ENCODE peak calls at places on chromosomes 7 and 10, in five cellular contexts. Q is heart right ventricle, G is mammary epithelial cell, B is thyroid gland, A is HCT116. T is an unnamed sample.
A peak's percentile ranks its signal among the peaks of the same experiment; 100 is the strongest.

GRCh38 chr7:108570146-108570755 is 577 bp downstream of the DNAJB9 start:
- DNase-seq in Q (peak; percentile 35), G (peak; percentile 68), B (peak; percentile 76), A (peak; percentile 15), T (peak; percentile 61)

GRCh38 chr10:32983333-32983909 is 25.4 kb upstream of the ITGB1 start:
- DNase-seq in Q (no peak), G (peak; percentile 95), B (no peak), A (peak; percentile 84), T (no peak)

GRCh38 chr7:36019538-36019937 is 133.5 kb upstream of the EEPD1 start:
- DNase-seq in Q (no peak), G (no peak), B (no peak), A (no peak), T (no peak)

GRCh38 chr10:55550241-55550640 is 749.2 kb upstream of the PCDH15 start:
- DNase-seq in Q (no peak), G (peak; percentile 23), B (no peak), A (no peak), T (no peak)

GRCh38 chr7:139777304-139777890 is 401 bp downstream of the HIPK2 start:
- DNase-seq in Q (no peak), G (no peak), B (peak; percentile 41), A (no peak), T (no peak)

GRCh38 chr7:13742126-13742525 is 247.3 kb downstream of the ETV1 start:
- DNase-seq in Q (no peak), G (peak; percentile 44), B (no peak), A (peak; percentile 8), T (peak; percentile 67)

GRCh38 chr10:111261066-111261465 is 184.2 kb downstream of the ADRA2A start:
- DNase-seq in Q (no peak), G (no peak), B (no peak), A (no peak), T (no peak)

GRCh38 chr7:45203947-45204445 is 46.4 kb downstream of the RAMP3 start:
- DNase-seq in Q (no peak), G (peak; percentile 26), B (no peak), A (no peak), T (no peak)

GRCh38 chr7:1593091-1593866 is 23.4 kb upstream of the PSMG3 start:
- DNase-seq in Q (no peak), G (no peak), B (no peak), A (no peak), T (no peak)
- H3K27me3 ChIP-seq in Q (peaks cover 78% of the 10 kb centered on the region), G (no peaks in the 10 kb centered on the region), B (peaks cover 3% of the 10 kb centered on the region), A (peaks cover 13% of the 10 kb centered on the region), T (peaks cover 8% of the 10 kb centered on the region)

GRCh38 chr10:100736809-100737358 is 8.5 kb upstream of the PAX2 start:
- DNase-seq in Q (no peak), G (no peak), B (no peak), A (no peak), T (no peak)

GRCh38 chr10:100737359-100738054 is 7.9 kb upstream of the PAX2 start:
- DNase-seq in Q (no peak), G (no peak), B (no peak), A (no peak), T (no peak)

GRCh38 chr10:100735087-100735344 is 10.4 kb upstream of the PAX2 start:
- DNase-seq in Q (no peak), G (no peak), B (no peak), A (no peak), T (no peak)

GRCh38 chr10:100735345-100736143 is 9.8 kb upstream of the PAX2 start:
- DNase-seq in Q (no peak), G (no peak), B (no peak), A (no peak), T (no peak)

DNA sequence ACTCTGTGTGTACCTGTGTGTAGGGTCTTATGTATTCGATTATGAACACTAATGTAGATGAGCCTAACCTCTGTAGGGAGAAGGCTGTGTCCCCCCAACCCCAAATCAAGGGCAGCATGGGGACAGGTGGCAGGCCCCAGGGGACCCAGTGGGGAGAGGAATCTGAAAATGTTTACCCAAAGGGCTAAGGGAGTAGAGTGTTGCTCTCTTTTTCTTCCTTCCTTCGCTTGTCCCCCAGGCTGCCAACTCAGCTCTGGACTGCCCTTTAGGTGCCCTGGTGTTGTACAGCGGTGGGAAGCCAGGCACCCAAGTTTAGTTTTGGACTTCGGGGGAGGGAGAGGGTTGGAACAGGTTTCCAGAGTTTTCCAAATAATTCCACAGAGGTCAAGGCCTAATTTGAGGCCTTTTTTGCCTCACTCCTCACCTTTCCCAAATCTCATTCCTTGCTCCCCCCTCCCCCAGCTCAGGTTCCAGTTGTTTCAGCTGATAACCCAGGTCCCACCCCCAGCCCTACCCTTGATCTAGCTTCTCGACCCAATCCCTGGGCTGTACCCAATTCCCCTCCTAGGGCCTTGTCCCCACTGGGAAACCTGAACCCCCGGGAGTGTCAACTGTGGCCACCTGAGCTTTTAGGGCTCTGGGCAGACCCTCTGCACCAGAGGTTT is 9.1 kb upstream of the PAX2 start:
- DNase-seq in Q (no peak), G (no peak), B (no peak), A (no peak), T (no peak)
- H3K27me3 ChIP-seq in Q (peaks cover 100% of the 10 kb centered on the region), G (peaks cover 70% of the 10 kb centered on the region), B (peaks cover 75% of the 10 kb centered on the region), A (no peaks in the 10 kb centered on the region), T (peaks cover 97% of the 10 kb centered on the region)

DNA sequence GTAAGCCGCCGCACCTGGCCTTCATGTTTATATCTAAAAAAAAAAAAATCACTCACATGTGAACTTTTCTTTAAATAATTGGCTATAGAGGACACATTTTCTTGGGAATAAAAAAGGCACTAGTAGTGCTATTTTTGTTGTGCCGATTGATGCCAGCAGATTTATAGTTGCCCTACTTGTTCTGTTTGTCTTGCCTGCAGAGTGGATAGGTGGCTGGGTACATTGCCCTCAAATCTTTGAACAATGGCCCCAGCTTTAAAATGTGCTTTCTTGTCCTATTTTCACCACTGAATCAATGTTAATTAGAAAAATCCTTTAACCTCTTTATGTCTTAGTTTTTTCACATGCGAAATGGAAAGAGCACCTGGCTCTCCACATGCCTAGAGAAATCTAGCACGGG is 30.1 kb upstream of the ZNRF2 start:
- DNase-seq in Q (no peak), G (no peak), B (peak; percentile 18), A (no peak), T (no peak)
- H3K27me3 ChIP-seq in Q (no peaks in the 10 kb centered on the region), G (no peaks in the 10 kb centered on the region), B (no peaks in the 10 kb centered on the region), A (no peaks in the 10 kb centered on the region), T (no peaks in the 10 kb centered on the region)

GRCh38 chr7:157685430-157686284 is 348.9 kb downstream of the DNAJB6 start:
- DNase-seq in Q (no peak), G (no peak), B (no peak), A (no peak), T (no peak)
- H3K27me3 ChIP-seq in Q (peaks cover 98% of the 10 kb centered on the region), G (peaks cover 63% of the 10 kb centered on the region), B (peaks cover 26% of the 10 kb centered on the region), A (no peaks in the 10 kb centered on the region), T (peaks cover 88% of the 10 kb centered on the region)

GRCh38 chr7:29406366-29406765 is 157.3 kb upstream of the PRR15 start:
- DNase-seq in Q (no peak), G (no peak), B (no peak), A (no peak), T (no peak)

GRCh38 chr7:29408841-29409243 is 154.8 kb upstream of the PRR15 start:
- DNase-seq in Q (peak; percentile 65), G (peak; percentile 70), B (peak; percentile 42), A (peak; percentile 34), T (peak; percentile 41)

GRCh38 chr7:29401827-29402226 is 161.8 kb upstream of the PRR15 start:
- DNase-seq in Q (no peak), G (no peak), B (no peak), A (no peak), T (no peak)

GRCh38 chr7:29410981-29411380 is 152.7 kb upstream of the PRR15 start:
- DNase-seq in Q (no peak), G (no peak), B (no peak), A (no peak), T (no peak)

GRCh38 chr7:29405891-29406290 is 157.7 kb upstream of the PRR15 start:
- DNase-seq in Q (no peak), G (no peak), B (no peak), A (no peak), T (no peak)
- H3K27me3 ChIP-seq in Q (no peaks in the 10 kb centered on the region), G (no peaks in the 10 kb centered on the region), B (no peaks in the 10 kb centered on the region), A (no peaks in the 10 kb centered on the region), T (no peaks in the 10 kb centered on the region)

GRCh38 chr7:158590181-158590530 is 2.5 kb upstream of the PTPRN2 start:
- DNase-seq in Q (no peak), G (no peak), B (no peak), A (no peak), T (no peak)
- H3K27me3 ChIP-seq in Q (peaks cover 29% of the 10 kb centered on the region), G (peaks cover 10% of the 10 kb centered on the region), B (peaks cover 8% of the 10 kb centered on the region), A (no peaks in the 10 kb centered on the region), T (peaks cover 11% of the 10 kb centered on the region)

GRCh38 chr10:25026463-25026862 is 10.1 kb downstream of the THNSL1 start:
- DNase-seq in Q (no peak), G (no peak), B (no peak), A (no peak), T (no peak)
- H3K27me3 ChIP-seq in Q (no peaks in the 10 kb centered on the region), G (no peaks in the 10 kb centered on the region), B (no peaks in the 10 kb centered on the region), A (no peaks in the 10 kb centered on the region), T (no peaks in the 10 kb centered on the region)

DNA sequence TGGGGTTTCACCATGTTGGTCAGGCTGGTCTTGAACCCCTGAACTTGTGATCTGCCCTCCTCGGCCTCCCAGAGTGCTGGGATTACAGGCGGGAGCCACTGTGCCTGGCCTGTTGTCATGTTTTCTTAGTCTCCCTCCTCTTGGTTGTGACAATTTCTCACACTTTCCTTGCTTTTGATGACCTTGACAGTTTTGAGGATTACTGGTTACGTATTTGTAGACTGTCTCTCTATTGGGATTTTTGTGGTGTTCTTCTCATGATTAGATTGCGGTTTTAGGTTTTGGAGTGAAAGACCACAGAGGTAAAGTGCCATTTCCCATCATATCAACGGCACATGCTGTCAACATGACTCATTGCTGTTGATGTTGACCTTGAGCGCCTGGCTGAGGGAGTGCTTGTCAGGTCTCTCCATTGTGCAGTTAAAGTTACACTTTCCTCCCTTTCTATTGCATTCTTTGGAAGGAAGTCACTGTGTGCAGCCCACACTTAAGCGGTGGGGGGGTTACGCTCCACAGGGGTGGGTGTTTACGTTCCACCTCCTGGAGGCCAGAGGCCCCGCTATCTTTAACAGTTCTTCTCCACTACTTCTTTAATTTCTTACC is 10.8 kb downstream of the NEURL1 start:
- DNase-seq in Q (no peak), G (peak; percentile 74), B (peak; percentile 24), A (peak; percentile 61), T (no peak)
- H3K27me3 ChIP-seq in Q (peaks cover 6% of the 10 kb centered on the region), G (no peaks in the 10 kb centered on the region), B (no peaks in the 10 kb centered on the region), A (no peaks in the 10 kb centered on the region), T (no peaks in the 10 kb centered on the region)

GRCh38 chr7:97012293-97013005 is 7.1 kb downstream of the DLX6 start:
- DNase-seq in Q (no peak), G (no peak), B (no peak), A (no peak), T (no peak)

GRCh38 chr7:97011536-97012292 is 6.4 kb downstream of the DLX6 start:
- DNase-seq in Q (no peak), G (no peak), B (no peak), A (no peak), T (no peak)

GRCh38 chr7:97011104-97011503 is 5.8 kb downstream of the DLX6 start:
- DNase-seq in Q (no peak), G (no peak), B (no peak), A (no peak), T (no peak)

GRCh38 chr7:97008275-97008917 is 3.0 kb downstream of the DLX6 start:
- DNase-seq in Q (no peak), G (no peak), B (no peak), A (no peak), T (no peak)

GRCh38 chr7:97009753-97010732 is 4.7 kb downstream of the DLX6 start:
- DNase-seq in Q (no peak), G (no peak), B (no peak), A (no peak), T (no peak)
- H3K27me3 ChIP-seq in Q (peaks cover 100% of the 10 kb centered on the region), G (peaks cover 40% of the 10 kb centered on the region), B (peaks cover 47% of the 10 kb centered on the region), A (peaks cover 56% of the 10 kb centered on the region), T (peaks cover 98% of the 10 kb centered on the region)

T was measured in breast epithelium.